ENCODE peak calls at places on chromosomes 6 and 20, in four cellular contexts. One of them, this sample, is unnamed.

GRCh38 chr6:47687432-47687831 is 10.9 kb upstream of the ADGRF4 start:
- DNase-seq in omental fat pad: no peak
- DNase-seq in ovary: no peak
- DNase-seq in SJSA1: no peak
- DNase-seq in this sample: no peak

GRCh38 chr6:10742251-10742650 is 5.4 kb upstream of the TMEM14B start:
- DNase-seq in omental fat pad: no peak
- DNase-seq in ovary: no peak
- DNase-seq in SJSA1: no peak
- DNase-seq in this sample: no peak

GRCh38 chr6:132712366-132712765 is 1.5 kb downstream of the VNN1 start:
- DNase-seq in omental fat pad: no peak
- DNase-seq in ovary: no peak
- DNase-seq in SJSA1: no peak
- DNase-seq in this sample: peak; percentile 40

GRCh38 chr6:42022755-42023384 is 27.5 kb upstream of the TAF8 start:
- DNase-seq in omental fat pad: no peak
- DNase-seq in ovary: no peak
- DNase-seq in SJSA1: no peak
- DNase-seq in this sample: no peak

GRCh38 chr20:50992733-50993457 is 30.0 kb downstream of the KCNG1 start:
- DNase-seq in omental fat pad: no peak
- DNase-seq in ovary: no peak
- DNase-seq in SJSA1: peak; percentile 43
- DNase-seq in this sample: no peak

GRCh38 chr6:164085552-164086325 is 671.2 kb downstream of the QKI start:
- DNase-seq in omental fat pad: no peak
- DNase-seq in ovary: no peak
- DNase-seq in SJSA1: no peak
- DNase-seq in this sample: peak; percentile 68

GRCh38 chr6:150765457-150765764 is 100.1 kb upstream of the MTHFD1L start:
- DNase-seq in omental fat pad: no peak
- DNase-seq in ovary: no peak
- DNase-seq in SJSA1: no peak
- DNase-seq in this sample: no peak

GRCh38 chr6:2623348-2623747 is 127.4 kb downstream of the MYLK4 start:
- DNase-seq in omental fat pad: no peak
- DNase-seq in ovary: no peak
- DNase-seq in SJSA1: no peak
- DNase-seq in this sample: no peak

GRCh38 chr20:5900908-5901307 is 49.4 kb downstream of the TRMT6 start:
- DNase-seq in omental fat pad: no peak
- DNase-seq in ovary: no peak
- DNase-seq in SJSA1: no peak
- DNase-seq in this sample: no peak

GRCh38 chr20:38789503-38790209 is 15.8 kb upstream of the PPP1R16B start:
- DNase-seq in omental fat pad: no peak
- DNase-seq in ovary: no peak
- DNase-seq in SJSA1: no peak
- DNase-seq in this sample: no peak

GRCh38 chr6:16322666-16323312 is 84.4 kb downstream of the GMPR start:
- DNase-seq in omental fat pad: no peak
- DNase-seq in ovary: no peak
- DNase-seq in SJSA1: peak; percentile 21
- DNase-seq in this sample: peak; percentile 63

GRCh38 chr6:125798734-125799510 is 8.2 kb downstream of the NCOA7 start:
- DNase-seq in omental fat pad: no peak
- DNase-seq in ovary: no peak
- DNase-seq in SJSA1: peak; percentile 27
- DNase-seq in this sample: no peak

GRCh38 chr6:63448229-63448628 is 124.1 kb upstream of the LOC128125822 start:
- DNase-seq in omental fat pad: no peak
- DNase-seq in ovary: no peak
- DNase-seq in SJSA1: no peak
- DNase-seq in this sample: no peak

GRCh38 chr6:33744895-33745546 is 1.7 kb downstream of the IP6K3 start:
- DNase-seq in omental fat pad: no peak
- DNase-seq in ovary: no peak
- DNase-seq in SJSA1: peak; percentile 7
- DNase-seq in this sample: no peak

GRCh38 chr20:34070079-34070439 is 42.0 kb downstream of the EIF2S2 start:
- DNase-seq in omental fat pad: no peak
- DNase-seq in ovary: no peak
- DNase-seq in SJSA1: no peak
- DNase-seq in this sample: no peak

GRCh38 chr20:10414982-10415650 is 18.9 kb downstream of the MKKS start:
- DNase-seq in omental fat pad: no peak
- DNase-seq in ovary: no peak
- DNase-seq in SJSA1: peak; percentile 6
- DNase-seq in this sample: no peak

GRCh38 chr6:135088818-135089809 is 34.5 kb upstream of the HBS1L start:
- DNase-seq in omental fat pad: no peak
- DNase-seq in ovary: no peak
- DNase-seq in SJSA1: no peak
- DNase-seq in this sample: no peak

GRCh38 chr6:130395164-130395563 is 29.3 kb downstream of the TMEM200A start:
- DNase-seq in omental fat pad: no peak
- DNase-seq in ovary: no peak
- DNase-seq in SJSA1: no peak
- DNase-seq in this sample: no peak

GRCh38 chr20:32672315-32672981 is 1.3 kb downstream of the C20orf203 start:
- DNase-seq in omental fat pad: no peak
- DNase-seq in ovary: no peak
- DNase-seq in SJSA1: no peak
- DNase-seq in this sample: no peak

GRCh38 chr6:129672883-129673631 is 36.9 kb downstream of the ARHGAP18 start:
- DNase-seq in omental fat pad: no peak
- DNase-seq in ovary: no peak
- DNase-seq in SJSA1: peak; percentile 90
- DNase-seq in this sample: no peak

GRCh38 chr20:219290-220115 is 7.6 kb upstream of the DEFB129 start:
- DNase-seq in omental fat pad: no peak
- DNase-seq in ovary: no peak
- DNase-seq in SJSA1: no peak
- DNase-seq in this sample: no peak

GRCh38 chr6:54192993-54193392 is 81.8 kb downstream of the MLIP start:
- DNase-seq in omental fat pad: no peak
- DNase-seq in ovary: no peak
- DNase-seq in SJSA1: no peak
- DNase-seq in this sample: no peak